ENCODE peak calls at places on chromosomes 3 and 15, in four cellular contexts. P is K562, G is GM12878, U is HCT116. I is an unnamed sample.

GRCh38 chr15:81183403-81183760 is 13.3 kb upstream of the IL16 start:
- DNase-seq in G (no peak), U (no peak), P (no peak), I (no peak)

GRCh38 chr3:64190517-64191515 is 34.5 kb downstream of the PRICKLE2 start:
- DNase-seq in U (no peak), G (no peak), P (no peak), I (no peak)

GRCh38 chr15:60120100-60120499 is 116.0 kb downstream of the FOXB1 start:
- DNase-seq in P (no peak), U (no peak), G (no peak), I (no peak)

GRCh38 chr15:59616390-59616789 is 4.8 kb downstream of the GCNT3 start:
- DNase-seq in G (no peak), P (no peak), U (no peak), I (no peak)

GRCh38 chr15:40815042-40815678 is 7.9 kb upstream of the DNAJC17 start:
- DNase-seq in P (no peak), U (no peak), G (no peak), I (no peak)

GRCh38 chr15:63708141-63708772 is 111.1 kb downstream of the FBXL22 start:
- DNase-seq in G (no peak), U (no peak), P (no peak), I (no peak)

GRCh38 chr15:101684384-101684783 is 32.2 kb upstream of the TM2D3 start:
- DNase-seq in U (no peak), G (no peak), P (no peak), I (no peak)

GRCh38 chr3:38560996-38561717 is 65.0 kb downstream of the EXOG start:
- DNase-seq in P (no peak), G (no peak), U (no peak), I (no peak)

GRCh38 chr15:63553388-63553791 is 43.8 kb upstream of the FBXL22 start:
- DNase-seq in P (no peak), G (no peak), U (no peak), I (no peak)

GRCh38 chr15:64772964-64773363 is 2.4 kb downstream of the RBPMS2 start:
- DNase-seq in G (no peak), P (no peak), U (no peak), I (no peak)

GRCh38 chr3:53303957-53304356 is 43.4 kb downstream of the DCP1A start:
- DNase-seq in P (no peak), U (no peak), G (no peak), I (no peak)

GRCh38 chr3:60024400-60024799 is 974.6 kb upstream of the CFAP20DC start:
- DNase-seq in U (no peak), P (no peak), G (no peak), I (no peak)
- TF ChIP-seq ZNF274 in U (no peak), P (no peak), G (no peak), I (no peak)

DNA sequence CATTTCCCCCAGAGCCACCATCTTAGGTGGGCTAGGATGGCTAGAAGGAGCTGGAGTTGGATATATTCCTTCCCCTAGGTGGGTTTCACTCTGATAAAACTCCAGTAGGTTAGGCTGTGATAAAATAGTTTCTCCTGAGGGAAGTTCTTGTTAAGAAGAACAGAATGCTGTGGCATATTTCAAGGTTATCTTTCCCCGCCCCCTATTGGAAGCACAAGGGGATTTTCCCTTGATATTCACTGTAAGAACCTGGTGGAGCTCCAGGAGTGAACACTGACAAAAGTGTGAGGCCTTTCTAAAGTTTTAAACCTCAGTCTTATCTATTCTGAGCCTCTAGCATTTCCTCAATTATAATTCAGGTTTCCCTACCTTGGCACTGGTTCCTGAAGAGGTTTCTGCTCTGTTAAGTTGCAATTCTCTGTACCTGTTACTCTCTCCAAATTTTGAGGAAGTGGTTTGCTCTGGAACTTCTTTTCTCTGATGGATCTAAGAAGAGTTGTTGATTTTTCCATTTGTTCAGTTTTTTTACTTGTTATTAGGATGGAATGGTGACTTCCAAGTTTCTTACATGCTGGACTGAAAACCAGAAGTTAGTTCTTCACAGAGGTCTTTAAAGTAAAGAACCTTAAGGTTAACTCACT is 113.5 kb downstream of the GMPS start:
- DNase-seq in G (no peak), P (peak; percentile 36), U (no peak), I (no peak)
- TF ChIP-seq ZNF274 in G (no peak), P (no peak), U (no peak), I (no peak)

GRCh38 chr15:57334257-57334656 is 42.0 kb upstream of the CGNL1 start:
- DNase-seq in U (no peak), P (peak; percentile 70), G (no peak), I (no peak)
- TF ChIP-seq ZNF274 in U (no peak), P (no peak), G (no peak), I (no peak)

GRCh38 chr3:128416578-128417150 is 50.0 kb downstream of the DNAJB8 start:
- DNase-seq in G (no peak), U (peak; percentile 92), P (peak; percentile 90), I (no peak)
- TF ChIP-seq ZNF274 in G (no peak), U (no peak), P (no peak), I (no peak)

GRCh38 chr3:32614956-32615355 is 44.3 kb upstream of the DYNC1LI1 start:
- DNase-seq in U (no peak), G (no peak), P (no peak), I (no peak)
- TF ChIP-seq ZNF274 in U (no peak), G (no peak), P (no peak), I (no peak)

DNA sequence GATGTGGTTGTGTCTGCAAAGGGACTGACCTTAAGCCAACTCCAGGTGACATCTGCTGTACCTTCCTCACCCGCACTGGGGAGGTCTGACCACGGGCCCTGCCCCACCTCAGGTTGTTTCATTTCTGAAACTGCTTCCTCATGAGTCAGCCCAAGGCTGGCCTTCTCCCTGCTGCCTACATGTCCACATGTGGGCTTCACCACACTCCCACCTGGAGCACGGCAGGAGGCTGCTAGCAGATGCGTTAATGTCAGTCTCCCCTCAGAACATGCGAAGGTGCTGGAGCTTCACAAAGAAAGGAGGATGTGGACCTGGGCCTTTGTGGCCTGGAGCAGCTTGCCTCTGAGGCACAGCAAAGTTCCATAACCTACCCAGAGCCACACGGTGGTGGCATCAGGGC is 69.4 kb upstream of the PLXNA1 start:
- DNase-seq in G (no peak), U (peak; percentile 26), P (no peak), I (no peak)
- TF ChIP-seq ZNF274 in G (no peak), U (no peak), P (no peak), I (no peak)

DNA sequence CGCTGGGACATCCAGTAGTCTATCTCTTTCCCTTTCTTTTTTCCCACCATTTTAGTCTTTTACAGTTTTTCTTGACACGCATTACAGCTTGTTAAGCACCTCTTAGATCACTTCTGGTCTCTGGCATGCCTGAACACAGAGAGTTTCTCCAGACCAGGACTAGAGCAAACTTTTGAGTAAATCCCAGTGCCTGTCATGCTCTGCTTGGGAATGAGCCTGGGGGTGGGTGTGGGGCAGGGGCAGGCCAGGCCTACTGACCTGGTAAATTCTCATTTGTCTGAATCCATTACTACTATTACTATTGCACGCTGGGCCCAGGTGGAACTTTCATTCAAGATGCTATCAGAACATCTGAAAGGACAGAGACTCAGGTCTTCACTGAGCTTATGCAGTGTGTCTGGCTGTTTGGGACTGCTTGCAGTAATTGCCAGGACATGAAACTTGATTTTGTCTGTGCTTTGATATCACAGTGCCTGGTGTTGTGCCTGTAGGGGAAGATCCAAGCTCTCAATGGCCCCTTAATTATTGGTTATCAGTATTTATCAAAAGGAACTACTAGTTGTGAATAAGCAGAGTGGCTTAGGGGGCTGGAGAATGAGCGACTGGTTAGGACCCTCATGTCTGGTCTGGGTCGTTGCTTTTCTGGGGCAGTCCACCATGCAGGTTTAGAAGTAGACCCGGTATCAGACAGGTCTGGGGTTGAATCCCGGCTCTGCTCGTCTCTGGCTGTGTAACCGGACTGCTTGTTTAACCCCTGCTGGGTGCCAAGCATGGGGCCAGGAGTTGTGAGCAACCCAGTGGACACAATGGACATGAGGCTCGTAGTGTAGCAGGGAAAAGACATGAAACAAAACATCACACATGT is 196.1 kb upstream of the TLE3 start:
- DNase-seq in U (no peak), G (no peak), P (no peak), I (no peak)
- TF ChIP-seq ZNF274 in U (no peak), G (no peak), P (no peak), I (no peak)

DNA sequence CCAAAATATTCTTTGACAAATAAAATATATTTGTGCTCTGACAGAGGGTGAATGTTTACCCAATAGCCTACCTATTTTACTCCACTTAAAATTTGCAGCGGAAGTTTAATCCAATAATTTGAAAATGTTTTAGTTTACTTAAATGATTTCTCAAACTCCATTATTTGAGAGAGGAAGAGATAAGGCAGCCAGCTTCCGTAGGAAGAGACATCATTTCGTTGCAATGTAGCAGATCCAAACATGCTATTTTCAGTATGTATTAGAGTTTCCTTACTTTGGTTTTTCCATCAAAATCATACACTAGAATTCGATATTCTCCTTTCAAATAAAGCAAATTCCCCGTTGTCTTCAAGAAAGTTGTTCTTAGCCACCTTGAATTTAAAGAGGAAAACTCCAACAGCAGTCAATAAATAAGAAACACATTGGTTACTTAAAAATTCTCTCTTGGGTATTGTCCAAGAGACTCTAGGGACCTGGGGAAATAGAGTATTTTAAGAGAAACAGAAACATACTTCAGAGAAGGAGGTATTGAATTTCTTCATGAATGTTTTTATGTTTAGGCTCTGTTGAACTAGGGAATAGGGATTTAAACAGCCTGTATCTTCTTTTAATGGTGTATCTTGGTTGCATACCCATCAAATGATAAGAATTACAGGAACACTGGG is 324.5 kb upstream of the GBE1 start:
- DNase-seq in P (no peak), G (no peak), U (no peak), I (no peak)
- TF ChIP-seq ZNF274 in P (no peak), G (no peak), U (no peak), I (no peak)

GRCh38 chr3:122246214-122246613 is 62.7 kb downstream of the CASR start:
- DNase-seq in U (no peak), G (no peak), P (no peak), I (no peak)
- TF ChIP-seq ZNF274 in U (no peak), G (no peak), P (no peak), I (no peak)

I was measured in H1.